ENCODE peak calls at places on chromosomes 12 and 14, in eight cellular contexts. Z is activated CD8-positive, alpha-beta T cell treated with anti-CD3 and anti-CD28 coated beads for 36 hours; H is colonic mucosa; E is astrocyte; P is fibroblast of the aortic adventitia; W is AG10803; F is prostate gland; K is foreskin keratinocyte. T is an unnamed sample.

GRCh38 chr12:59005195-59005961 is 85.1 kb upstream of the LRIG3 start:
- DNase-seq in Z (no peak), E (peak; percentile 6), K (no peak), P (peak; percentile 68), F (no peak), H (no peak), W (peak; percentile 78), T (no peak)

GRCh38 chr14:68884031-68885030 is 91.5 kb upstream of the ZFP36L1 start:
- DNase-seq in H (no peak), W (peak; percentile 86), E (peak; percentile 91), P (peak; percentile 93), Z (no peak), F (no peak), K (peak; percentile 76), T (no peak)

GRCh38 chr12:88339254-88339949 is 197.3 kb downstream of the TMTC3 start:
- DNase-seq in Z (no peak), F (no peak), H (no peak), E (peak; percentile 88), W (peak; percentile 77), K (peak; percentile 69), P (peak; percentile 43), T (no peak)

GRCh38 chr14:23861666-23862065 is 91.9 kb upstream of the DHRS4 start:
- DNase-seq in F (no peak), Z (no peak), E (no peak), W (no peak), K (no peak), H (peak; percentile 24), P (peak; percentile 10), T (no peak)

GRCh38 chr12:113838896-113839295 is 127.2 kb downstream of the RBM19 start:
- DNase-seq in H (no peak), E (no peak), K (no peak), F (no peak), W (no peak), Z (no peak), P (no peak), T (no peak)

GRCh38 chr12:80033457-80033856 is 65.9 kb upstream of the OTOGL start:
- DNase-seq in Z (no peak), F (no peak), E (peak; percentile 84), W (peak; percentile 58), P (peak; percentile 78), H (no peak), K (no peak), T (no peak)

GRCh38 chr14:92719421-92719820 is 29.0 kb downstream of the LGMN start:
- DNase-seq in H (no peak), Z (no peak), E (no peak), P (peak; percentile 76), K (no peak), W (peak; percentile 44), F (no peak), T (no peak)

GRCh38 chr12:12736759-12737676 is 19.9 kb downstream of the CDKN1B start:
- DNase-seq in H (no peak), P (peak; percentile 76), F (no peak), K (no peak), W (peak; percentile 76), Z (peak; percentile 77), E (peak; percentile 86), T (no peak)

GRCh38 chr14:100138082-100138787 is 21.2 kb downstream of the DEGS2 start:
- DNase-seq in K (no peak), W (no peak), Z (no peak), F (no peak), E (no peak), P (no peak), H (no peak), T (no peak)

GRCh38 chr12:227923-228845 is 14.2 kb upstream of the SLC6A12 start:
- DNase-seq in P (no peak), F (no peak), E (no peak), H (no peak), K (no peak), Z (no peak), W (no peak), T (no peak)

GRCh38 chr14:68843471-68844209 is 50.8 kb upstream of the ZFP36L1 start:
- DNase-seq in W (peak; percentile 62), H (peak; percentile 77), K (no peak), P (peak; percentile 74), F (peak; percentile 76), Z (peak; percentile 87), E (no peak), T (no peak)

GRCh38 chr14:63752449-63753169 is 24.7 kb upstream of the SGPP1 start:
- DNase-seq in K (peak; percentile 69), E (peak; percentile 76), P (peak; percentile 25), F (no peak), W (peak; percentile 8), H (peak; percentile 26), Z (no peak), T (no peak)

GRCh38 chr14:53628747-53629146 is 327.9 kb downstream of the BMP4 start:
- DNase-seq in E (no peak), Z (peak; percentile 2), W (no peak), K (no peak), P (no peak), F (no peak), H (no peak), T (no peak)

GRCh38 chr12:108568653-108569154 is 6.3 kb downstream of the ISCU start:
- DNase-seq in Z (peak; percentile 90), W (no peak), F (no peak), E (no peak), K (no peak), H (peak; percentile 17), P (no peak), T (no peak)

GRCh38 chr14:62687818-62688217 is 357.4 kb downstream of the KCNH5 start:
- DNase-seq in E (no peak), P (no peak), K (no peak), Z (no peak), H (no peak), F (no peak), W (no peak), T (no peak)

GRCh38 chr14:87503711-87504110 is 489.3 kb downstream of the GALC start:
- DNase-seq in F (no peak), H (no peak), W (no peak), E (no peak), P (no peak), K (no peak), Z (no peak), T (no peak)

GRCh38 chr12:27999521-27999920 is 27.0 kb upstream of the PTHLH start:
- DNase-seq in K (peak; percentile 97), E (peak; percentile 88), F (no peak), W (peak; percentile 93), P (peak; percentile 81), Z (no peak), H (no peak), T (no peak)

GRCh38 chr12:108146035-108146893 is 17.2 kb downstream of the WSCD2 start:
- DNase-seq in K (no peak), H (no peak), Z (no peak), F (no peak), P (no peak), W (no peak), E (no peak), T (no peak)

GRCh38 chr12:104456417-104456949 is at the start of gene CHST11:
- DNase-seq in P (peak; percentile 85), H (peak; percentile 66), K (peak; percentile 58), W (peak; percentile 83), F (peak; percentile 69), Z (peak; percentile 89), E (peak; percentile 77), T (peak; percentile 89)

GRCh38 chr12:104456950-104457745 is 400 bp downstream of the CHST11 start:
- DNase-seq in H (peak; percentile 65), E (peak; percentile 69), F (peak; percentile 77), P (peak; percentile 81), W (peak; percentile 64), K (peak; percentile 61), Z (peak; percentile 77), T (no peak)

GRCh38 chr12:104459556-104459909 is 2.8 kb downstream of the CHST11 start:
- DNase-seq in E (no peak), W (no peak), F (no peak), P (peak; percentile 26), Z (no peak), K (no peak), H (no peak), T (no peak)

GRCh38 chr12:104458645-104459555 is 2.2 kb downstream of the CHST11 start:
- DNase-seq in Z (peak; percentile 33), P (peak; percentile 53), W (peak; percentile 40), E (peak; percentile 35), H (peak; percentile 22), F (peak; percentile 14), K (no peak), T (no peak)

GRCh38 chr12:104457746-104458644 is 1.2 kb downstream of the CHST11 start:
- DNase-seq in K (no peak), F (no peak), E (no peak), P (peak; percentile 14), H (peak; percentile 24), W (peak; percentile 5), Z (peak; percentile 64), T (no peak)
- TF ChIP-seq CTCF in K (no peak), F (no peak), E (no peak), P (no peak), H (no peak), W (no peak), Z (no peak), T (no peak)

GRCh38 chr12:85405781-85406522 is 125.9 kb downstream of the ALX1 start:
- DNase-seq in E (peak; percentile 80), F (no peak), P (peak; percentile 76), Z (no peak), K (no peak), W (peak; percentile 92), H (no peak), T (no peak)
- TF ChIP-seq CTCF in E (no peak), F (no peak), P (no peak), Z (no peak), K (no peak), W (no peak), H (no peak), T (no peak)

GRCh38 chr12:40451661-40452060 is 226.9 kb downstream of the LRRK2 start:
- DNase-seq in Z (no peak), E (no peak), H (no peak), K (no peak), P (no peak), F (no peak), W (no peak), T (no peak)

GRCh38 chr12:40444174-40444573 is 219.4 kb downstream of the LRRK2 start:
- DNase-seq in K (no peak), P (no peak), E (no peak), Z (no peak), F (no peak), W (no peak), H (no peak), T (no peak)

DNA sequence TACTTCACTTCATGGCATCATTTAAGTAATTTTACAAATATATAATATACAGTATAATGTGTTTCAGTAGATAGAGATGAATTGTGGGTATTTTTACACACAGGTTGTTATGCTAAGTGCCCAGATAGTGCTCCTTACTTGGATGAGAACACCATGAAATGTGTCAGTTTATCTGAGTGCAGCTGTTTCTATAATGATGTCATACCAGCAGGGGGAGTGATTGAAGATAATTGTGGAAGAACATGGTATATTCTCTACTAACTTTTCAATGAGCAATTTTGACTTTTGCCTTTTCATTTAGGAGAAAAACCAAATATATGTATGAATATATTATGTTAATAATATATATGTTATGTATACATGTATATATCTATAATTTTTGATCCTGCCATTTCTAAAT is 221.6 kb downstream of the LRRK2 start:
- DNase-seq in K (peak; percentile 5), H (no peak), Z (no peak), W (peak; percentile 6), E (no peak), P (peak; percentile 31), F (no peak), T (no peak)
- TF ChIP-seq CTCF in K (peak; percentile 65), H (no peak), Z (peak; percentile 38), W (peak; percentile 55), E (peak; percentile 20), P (peak; percentile 50), F (no peak), T (peak; percentile 50)

GRCh38 chr14:102126807-102127455 is 12.8 kb upstream of the WDR20 start:
- DNase-seq in K (no peak), W (no peak), E (no peak), P (no peak), Z (no peak), F (no peak), H (no peak), T (no peak)

GRCh38 chr14:102131741-102132140 is 8.0 kb upstream of the WDR20 start:
- DNase-seq in Z (no peak), F (no peak), H (no peak), E (no peak), K (no peak), P (no peak), W (no peak), T (no peak)
- TF ChIP-seq CTCF in Z (no peak), F (no peak), H (no peak), E (no peak), K (no peak), P (no peak), W (no peak), T (no peak)

T was measured in D721Med.